ENCODE peak calls at places on chromosome 5, in four cellular contexts. T, P, I and C are unnamed samples.

GRCh38 chr5:96572864-96573512 is 89.2 kb upstream of the CAST start:
- DNase-seq in I (no peak), P (no peak), T (peak), C (no peak)

GRCh38 chr5:33118761-33119415 is 321.9 kb upstream of the TARS1 start:
- DNase-seq in T (no peak), P (no peak), I (no peak), C (no peak)

GRCh38 chr5:134763221-134763620 is 4.6 kb downstream of the DDX46 start:
- DNase-seq in T (no peak), I (no peak), P (no peak), C (no peak)

GRCh38 chr5:1789838-1790462 is 9.7 kb downstream of the MRPL36 start:
- DNase-seq in P (no peak), I (no peak), T (peak), C (no peak)

GRCh38 chr5:56522972-56523371 is 289.8 kb upstream of the ANKRD55 start:
- DNase-seq in I (no peak), T (peak), P (no peak), C (no peak)

GRCh38 chr5:66440202-66440680 is 156.0 kb upstream of the MAST4 start:
- DNase-seq in T (peak), I (no peak), P (peak), C (no peak)

GRCh38 chr5:13427859-13428557 is 516.5 kb downstream of the DNAH5 start:
- DNase-seq in I (no peak), T (no peak), P (no peak), C (no peak)

GRCh38 chr5:121090822-121091221 is 626.7 kb downstream of the PRR16 start:
- DNase-seq in T (no peak), I (no peak), P (no peak), C (no peak)

GRCh38 chr5:1299961-1300360 is 5.1 kb upstream of the TERT start:
- DNase-seq in T (no peak), P (no peak), I (peak), C (no peak)

GRCh38 chr5:158594595-158595242 is 505.0 kb downstream of the EBF1 start:
- DNase-seq in P (no peak), T (no peak), I (no peak), C (no peak)

GRCh38 chr5:158796812-158797497 is 302.8 kb downstream of the EBF1 start:
- DNase-seq in I (no peak), P (no peak), T (no peak), C (no peak)

GRCh38 chr5:77426670-77427069 is 65.4 kb downstream of the WDR41 start:
- DNase-seq in I (no peak), T (peak), P (no peak), C (no peak)

GRCh38 chr5:134541736-134542376 is 16.4 kb downstream of the JADE2 start:
- DNase-seq in P (no peak), I (no peak), T (peak), C (no peak)

GRCh38 chr5:172920447-172920849 is 38.8 kb upstream of the RPL26L1 start:
- DNase-seq in T (peak), P (no peak), I (no peak), C (peak)